ENCODE peak calls at places on chromosomes 11 and 22, in five cellular contexts. E is NCI-H460, W is neuronal stem cell, M is bronchial epithelial cell, J is epithelial cell of proximal tubule. V is an unnamed sample.
A peak's percentile ranks its signal among the peaks of the same experiment; 100 is the strongest.

GRCh38 chr11:76234704-76235232 is 28.5 kb upstream of the WNT11 start:
- DNase-seq in E (peak; percentile 39), W (no peak), M (peak; percentile 28), J (no peak), V (no peak)

GRCh38 chr11:126661051-126661450 is 305.6 kb downstream of the ST3GAL4 start:
- DNase-seq in E (no peak), W (no peak), M (no peak), J (no peak), V (no peak)

GRCh38 chr11:39078465-39078864 is 2381.0 kb downstream of the LRRC4C start:
- DNase-seq in E (no peak), W (no peak), M (no peak), J (no peak), V (no peak)

GRCh38 chr22:19843107-19843856 is 11.4 kb downstream of the GNB1L start:
- DNase-seq in E (no peak), W (no peak), M (no peak), J (no peak), V (no peak)

GRCh38 chr11:78196661-78197091 is 8.0 kb downstream of the USP35 start:
- DNase-seq in E (no peak), W (no peak), M (no peak), J (no peak), V (no peak)

GRCh38 chr22:16818538-16818937 is 6.7 kb downstream of the XKR3 start:
- DNase-seq in E (no peak), W (no peak), M (no peak), J (no peak), V (no peak)

GRCh38 chr22:30290679-30291333 is 1.5 kb upstream of the CASTOR1 start:
- DNase-seq in E (peak; percentile 42), W (peak; percentile 20), M (peak; percentile 80), J (no peak), V (no peak)

GRCh38 chr11:7587712-7588111 is 73.9 kb downstream of the PPFIBP2 start:
- DNase-seq in E (no peak), W (no peak), M (no peak), J (no peak), V (no peak)

GRCh38 chr22:35634015-35634414 is 14.2 kb upstream of the APOL6 start:
- DNase-seq in E (no peak), W (no peak), M (no peak), J (no peak), V (no peak)

GRCh38 chr11:111631666-111632039 is 29.4 kb downstream of the SIK2 start:
- DNase-seq in E (no peak), W (no peak), M (no peak), J (peak; percentile 66), V (no peak)

GRCh38 chr22:19648419-19648929 is 65.8 kb upstream of the SEPTIN5 start:
- DNase-seq in E (no peak), W (no peak), M (peak; percentile 10), J (no peak), V (no peak)

GRCh38 chr22:20254975-20255946 is 12.9 kb downstream of the RTN4R start:
- DNase-seq in E (no peak), W (no peak), M (no peak), J (no peak), V (no peak)

GRCh38 chr22:20418211-20418788 is 19.3 kb downstream of the SCARF2 start:
- DNase-seq in E (peak; percentile 56), W (peak; percentile 71), M (peak; percentile 40), J (no peak), V (peak; percentile 41)

GRCh38 chr22:38040953-38041759 is 16.0 kb upstream of the PICK1 start:
- DNase-seq in E (no peak), W (no peak), M (no peak), J (no peak), V (no peak)

GRCh38 chr11:129938764-129939163 is 43.4 kb upstream of the NFRKB start:
- DNase-seq in E (no peak), W (no peak), M (no peak), J (no peak), V (no peak)

GRCh38 chr11:43582024-43582836 is 98.3 kb upstream of the HSD17B12 start:
- DNase-seq in E (no peak), W (no peak), M (no peak), J (no peak), V (no peak)

GRCh38 chr11:67286621-67287333 is 2.3 kb upstream of the ANKRD13D start:
- DNase-seq in E (no peak), W (no peak), M (no peak), J (no peak), V (no peak)

GRCh38 chr11:119470316-119471266 is 47.6 kb upstream of the THY1 start:
- DNase-seq in E (no peak), W (no peak), M (peak; percentile 46), J (no peak), V (no peak)

V was measured in Panc1.